ENCODE peak calls at places on chromosomes 6 and 20, in five cellular contexts. One of them, this sample, is unnamed.

GRCh38 chr6:136326038-136326561 is 36.5 kb upstream of the BCLAF1 start:
- DNase-seq in astrocyte: peak
- DNase-seq in NCI-H510A: peak
- DNase-seq in Calu3: no peak
- DNase-seq in tibial artery: no peak
- DNase-seq in this sample: no peak

GRCh38 chr6:89970609-89971337 is 76.5 kb downstream of the GJA10 start:
- DNase-seq in Calu3: peak
- DNase-seq in astrocyte: peak
- DNase-seq in NCI-H510A: peak
- DNase-seq in tibial artery: no peak
- DNase-seq in this sample: peak

GRCh38 chr6:149941583-149942460 is at the start of gene ULBP2:
- DNase-seq in NCI-H510A: peak
- DNase-seq in Calu3: peak
- DNase-seq in tibial artery: peak
- DNase-seq in astrocyte: peak
- DNase-seq in this sample: peak

GRCh38 chr20:21280496-21281016 is 22.6 kb upstream of the XRN2 start:
- DNase-seq in NCI-H510A: no peak
- DNase-seq in tibial artery: no peak
- DNase-seq in Calu3: no peak
- DNase-seq in astrocyte: no peak
- DNase-seq in this sample: no peak

GRCh38 chr20:38156888-38157634 is 8.0 kb downstream of the TGM2 start:
- DNase-seq in Calu3: peak
- DNase-seq in astrocyte: no peak
- DNase-seq in tibial artery: peak
- DNase-seq in NCI-H510A: no peak
- DNase-seq in this sample: no peak

GRCh38 chr20:219290-220115 is 7.6 kb upstream of the DEFB129 start:
- DNase-seq in NCI-H510A: no peak
- DNase-seq in Calu3: peak
- DNase-seq in tibial artery: no peak
- DNase-seq in astrocyte: no peak
- DNase-seq in this sample: peak

GRCh38 chr6:40322336-40322735 is 264.8 kb downstream of the LRFN2 start:
- DNase-seq in astrocyte: no peak
- DNase-seq in tibial artery: no peak
- DNase-seq in NCI-H510A: no peak
- DNase-seq in Calu3: no peak
- DNase-seq in this sample: no peak

GRCh38 chr6:105786890-105787655 is 299.1 kb upstream of the PRDM1 start:
- DNase-seq in tibial artery: no peak
- DNase-seq in Calu3: no peak
- DNase-seq in NCI-H510A: no peak
- DNase-seq in astrocyte: no peak
- DNase-seq in this sample: no peak

GRCh38 chr20:63977392-63978276 is 1.8 kb downstream of the SAMD10 start:
- DNase-seq in tibial artery: no peak
- DNase-seq in Calu3: peak
- DNase-seq in astrocyte: peak
- DNase-seq in NCI-H510A: no peak
- DNase-seq in this sample: peak

GRCh38 chr6:37693546-37694250 is 4.0 kb downstream of the MDGA1 start:
- DNase-seq in tibial artery: no peak
- DNase-seq in Calu3: no peak
- DNase-seq in NCI-H510A: no peak
- DNase-seq in astrocyte: no peak
- DNase-seq in this sample: no peak

GRCh38 chr6:54107470-54107869 is 3.8 kb upstream of the MLIP start:
- DNase-seq in tibial artery: no peak
- DNase-seq in astrocyte: no peak
- DNase-seq in NCI-H510A: no peak
- DNase-seq in Calu3: no peak
- DNase-seq in this sample: no peak

GRCh38 chr6:138692058-138692977 is 81.3 kb upstream of the CCDC28A start:
- DNase-seq in tibial artery: peak
- DNase-seq in NCI-H510A: peak
- DNase-seq in Calu3: peak
- DNase-seq in astrocyte: peak
- DNase-seq in this sample: peak

GRCh38 chr6:23410439-23410838 is 715.6 kb upstream of the NRSN1 start:
- DNase-seq in NCI-H510A: no peak
- DNase-seq in tibial artery: no peak
- DNase-seq in astrocyte: no peak
- DNase-seq in Calu3: no peak
- DNase-seq in this sample: no peak

GRCh38 chr20:19047040-19047950 is 165.1 kb upstream of the SLC24A3 start:
- DNase-seq in tibial artery: peak
- DNase-seq in Calu3: peak
- DNase-seq in NCI-H510A: peak
- DNase-seq in astrocyte: no peak
- DNase-seq in this sample: no peak

GRCh38 chr6:12528171-12528570 is 188.4 kb upstream of the PHACTR1 start:
- DNase-seq in Calu3: no peak
- DNase-seq in astrocyte: no peak
- DNase-seq in NCI-H510A: no peak
- DNase-seq in tibial artery: no peak
- DNase-seq in this sample: no peak

GRCh38 chr6:38499697-38500096 is 140.0 kb downstream of the BTBD9 start:
- DNase-seq in Calu3: no peak
- DNase-seq in NCI-H510A: no peak
- DNase-seq in tibial artery: no peak
- DNase-seq in astrocyte: no peak
- DNase-seq in this sample: no peak

GRCh38 chr20:58575776-58576589 is 60.8 kb upstream of the APCDD1L start:
- DNase-seq in NCI-H510A: no peak
- DNase-seq in astrocyte: no peak
- DNase-seq in Calu3: no peak
- DNase-seq in tibial artery: no peak
- DNase-seq in this sample: no peak

GRCh38 chr20:25055711-25056492 is 2.0 kb downstream of the ACSS1 start:
- DNase-seq in NCI-H510A: no peak
- DNase-seq in Calu3: no peak
- DNase-seq in astrocyte: peak
- DNase-seq in tibial artery: peak
- DNase-seq in this sample: no peak

GRCh38 chr20:7375905-7376304 is 564.4 kb downstream of the HAO1 start:
- DNase-seq in NCI-H510A: no peak
- DNase-seq in tibial artery: no peak
- DNase-seq in Calu3: no peak
- DNase-seq in astrocyte: no peak
- DNase-seq in this sample: no peak

GRCh38 chr20:38471987-38472512 is 593 bp upstream of the RALGAPB start:
- DNase-seq in astrocyte: no peak
- DNase-seq in tibial artery: no peak
- DNase-seq in Calu3: no peak
- DNase-seq in NCI-H510A: no peak
- DNase-seq in this sample: no peak

GRCh38 chr6:131001113-131001776 is 61.8 kb downstream of the EPB41L2 start:
- DNase-seq in Calu3: no peak
- DNase-seq in NCI-H510A: no peak
- DNase-seq in tibial artery: no peak
- DNase-seq in astrocyte: no peak
- DNase-seq in this sample: no peak

GRCh38 chr6:125310994-125311649 is 9.4 kb upstream of the HDDC2 start:
- DNase-seq in astrocyte: peak
- DNase-seq in NCI-H510A: peak
- DNase-seq in Calu3: peak
- DNase-seq in tibial artery: no peak
- DNase-seq in this sample: peak

GRCh38 chr6:74482180-74482579 is 723.7 kb downstream of the COL12A1 start:
- DNase-seq in NCI-H510A: no peak
- DNase-seq in tibial artery: no peak
- DNase-seq in Calu3: peak
- DNase-seq in astrocyte: no peak
- DNase-seq in this sample: no peak

GRCh38 chr6:82818727-82819126 is 246.9 kb downstream of the UBE3D start:
- DNase-seq in astrocyte: peak
- DNase-seq in Calu3: no peak
- DNase-seq in tibial artery: no peak
- DNase-seq in NCI-H510A: no peak
- DNase-seq in this sample: peak

GRCh38 chr6:75116946-75117345 is 88.9 kb downstream of the COL12A1 start:
- DNase-seq in NCI-H510A: no peak
- DNase-seq in astrocyte: peak
- DNase-seq in Calu3: no peak
- DNase-seq in tibial artery: no peak
- DNase-seq in this sample: peak

GRCh38 chr6:124010574-124010973 is 206.9 kb downstream of the NKAIN2 start:
- DNase-seq in Calu3: no peak
- DNase-seq in tibial artery: no peak
- DNase-seq in astrocyte: no peak
- DNase-seq in NCI-H510A: no peak
- DNase-seq in this sample: no peak

GRCh38 chr6:162736933-162737332 is 9.2 kb downstream of the PACRG start:
- DNase-seq in astrocyte: no peak
- DNase-seq in Calu3: peak
- DNase-seq in NCI-H510A: no peak
- DNase-seq in tibial artery: no peak
- DNase-seq in this sample: no peak

GRCh38 chr6:112282217-112282616 is 27.9 kb upstream of the LAMA4 start:
- DNase-seq in tibial artery: peak
- DNase-seq in NCI-H510A: no peak
- DNase-seq in astrocyte: peak
- DNase-seq in Calu3: peak
- DNase-seq in this sample: peak

GRCh38 chr20:9407805-9408421 is 106.5 kb upstream of the LAMP5 start:
- DNase-seq in astrocyte: peak
- DNase-seq in tibial artery: peak
- DNase-seq in Calu3: peak
- DNase-seq in NCI-H510A: no peak
- DNase-seq in this sample: peak

GRCh38 chr20:14295812-14296211 is 41.6 kb downstream of the FLRT3 start:
- DNase-seq in Calu3: no peak
- DNase-seq in astrocyte: no peak
- DNase-seq in NCI-H510A: no peak
- DNase-seq in tibial artery: no peak
- DNase-seq in this sample: no peak

GRCh38 chr20:5448449-5449118 is 131.8 kb upstream of the PROKR2 start:
- DNase-seq in tibial artery: peak
- DNase-seq in astrocyte: peak
- DNase-seq in Calu3: peak
- DNase-seq in NCI-H510A: no peak
- DNase-seq in this sample: peak

GRCh38 chr6:163797313-163797712 is 382.8 kb downstream of the QKI start:
- DNase-seq in astrocyte: no peak
- DNase-seq in Calu3: no peak
- DNase-seq in tibial artery: no peak
- DNase-seq in NCI-H510A: no peak
- DNase-seq in this sample: no peak

GRCh38 chr20:62985089-62985778 is 21.5 kb downstream of the BHLHE23 start:
- DNase-seq in tibial artery: no peak
- DNase-seq in astrocyte: no peak
- DNase-seq in NCI-H510A: no peak
- DNase-seq in Calu3: no peak
- DNase-seq in this sample: no peak

GRCh38 chr6:131053546-131054240 is 9.4 kb downstream of the EPB41L2 start:
- DNase-seq in NCI-H510A: no peak
- DNase-seq in tibial artery: no peak
- DNase-seq in astrocyte: no peak
- DNase-seq in Calu3: no peak
- DNase-seq in this sample: no peak

GRCh38 chr6:28709478-28710349 is 184.0 kb downstream of the GPX5 start:
- DNase-seq in Calu3: no peak
- DNase-seq in NCI-H510A: no peak
- DNase-seq in tibial artery: no peak
- DNase-seq in astrocyte: no peak
- DNase-seq in this sample: no peak

GRCh38 chr20:21117521-21117920 is 8.4 kb upstream of the KIZ start:
- DNase-seq in tibial artery: no peak
- DNase-seq in Calu3: no peak
- DNase-seq in NCI-H510A: no peak
- DNase-seq in astrocyte: no peak
- DNase-seq in this sample: no peak

GRCh38 chr20:44861547-44862006 is 23.9 kb upstream of the YWHAB start:
- DNase-seq in NCI-H510A: no peak
- DNase-seq in astrocyte: peak
- DNase-seq in tibial artery: peak
- DNase-seq in Calu3: no peak
- DNase-seq in this sample: peak

GRCh38 chr6:63272397-63272796 is 47.4 kb downstream of the LGSN start:
- DNase-seq in Calu3: peak
- DNase-seq in tibial artery: no peak
- DNase-seq in NCI-H510A: no peak
- DNase-seq in astrocyte: no peak
- DNase-seq in this sample: peak

GRCh38 chr6:5260661-5261544 is at the start of the genes FARS2 and LYRM4:
- DNase-seq in NCI-H510A: peak
- DNase-seq in Calu3: peak
- DNase-seq in astrocyte: peak
- DNase-seq in tibial artery: peak
- DNase-seq in this sample: peak